ENCODE peak calls at places on chromosome 9, in nine cellular contexts. K is head of caudate nucleus; F is NCI-H69; N is SW480; V is B cell; T is tibial artery; O is body of pancreas; G is NCI-H1436; I is CD4-positive, CD25-positive, alpha-beta regulatory T cell. S is an unnamed sample.

GRCh38 chr9:99060621-99061020 is 44.3 kb upstream of the TGFBR1 start:
- DNase-seq in O (no peak), T (no peak), F (no peak), N (no peak), I (no peak), V (no peak), G (no peak), K (no peak), S (no peak)

GRCh38 chr9:129259373-129259772 is 81.3 kb upstream of the IER5L start:
- DNase-seq in G (no peak), F (no peak), I (no peak), O (no peak), K (no peak), T (no peak), N (no peak), V (no peak), S (no peak)

GRCh38 chr9:82934949-82935348 is 128.0 kb downstream of the RASEF start:
- DNase-seq in T (no peak), I (no peak), N (peak), G (no peak), K (no peak), O (peak), F (peak), V (no peak), S (no peak)

GRCh38 chr9:13665418-13666066 is 386.1 kb upstream of the MPDZ start:
- DNase-seq in K (no peak), T (no peak), N (peak), I (no peak), F (no peak), V (no peak), O (no peak), G (no peak), S (no peak)

GRCh38 chr9:117825609-117826347 is 121.6 kb downstream of the TLR4 start:
- DNase-seq in K (no peak), O (no peak), F (no peak), T (no peak), I (peak), V (peak), N (peak), G (no peak), S (no peak)

GRCh38 chr9:121784706-121785426 is 133.4 kb downstream of the DAB2IP start:
- DNase-seq in F (peak), N (no peak), O (no peak), I (no peak), V (no peak), G (no peak), K (no peak), T (no peak), S (no peak)

GRCh38 chr9:69946800-69947437 is 96.7 kb upstream of the MAMDC2 start:
- DNase-seq in T (no peak), F (peak), N (peak), O (no peak), V (no peak), G (no peak), I (no peak), K (no peak), S (no peak)

GRCh38 chr9:98429613-98430012 is 174.2 kb upstream of the TBC1D2 start:
- DNase-seq in F (peak), V (no peak), N (peak), K (no peak), O (no peak), G (no peak), T (no peak), I (no peak), S (no peak)

GRCh38 chr9:18745710-18746109 is 271.8 kb downstream of the ADAMTSL1 start:
- DNase-seq in F (no peak), N (no peak), I (no peak), O (no peak), G (no peak), T (no peak), K (no peak), V (no peak), S (no peak)

GRCh38 chr9:81379655-81380054 is 309.7 kb downstream of the TLE1 start:
- DNase-seq in V (no peak), O (no peak), F (no peak), I (no peak), N (no peak), T (no peak), K (no peak), G (no peak), S (no peak)

GRCh38 chr9:103304797-103305196 is 309.7 kb downstream of the CYLC2 start:
- DNase-seq in G (no peak), V (no peak), O (no peak), I (no peak), T (no peak), N (peak), F (no peak), K (no peak), S (no peak)

GRCh38 chr9:129497064-129497836 is 123.7 kb downstream of the C9orf50 start:
- DNase-seq in O (peak), V (no peak), K (peak), G (peak), N (no peak), I (no peak), F (peak), T (peak), S (no peak)

GRCh38 chr9:120408680-120409258 is 171.2 kb downstream of the CDK5RAP2 start:
- DNase-seq in V (no peak), K (no peak), N (no peak), F (peak), I (no peak), T (no peak), G (no peak), O (no peak), S (no peak)

GRCh38 chr9:86287013-86287412 is 4.7 kb upstream of the ISCA1 start:
- DNase-seq in G (no peak), K (no peak), I (no peak), N (peak), F (peak), V (no peak), O (no peak), T (no peak), S (no peak)

GRCh38 chr9:3677541-3677940 is 151.7 kb upstream of the RFX3 start:
- DNase-seq in F (no peak), V (no peak), O (no peak), G (no peak), I (no peak), T (no peak), K (no peak), N (no peak), S (no peak)

GRCh38 chr9:129406278-129407225 is 214.3 kb downstream of the C9orf50 start:
- DNase-seq in V (no peak), G (no peak), T (no peak), K (no peak), F (peak), O (no peak), I (no peak), N (peak), S (no peak)

GRCh38 chr9:104775574-104775936 is 11.6 kb downstream of the NIPSNAP3B start:
- DNase-seq in O (no peak), I (no peak), F (no peak), T (no peak), N (no peak), G (no peak), K (no peak), V (no peak), S (no peak)

GRCh38 chr9:69996947-69997346 is 46.7 kb upstream of the MAMDC2 start:
- DNase-seq in O (no peak), G (peak), N (no peak), F (peak), T (no peak), V (no peak), I (no peak), K (no peak), S (no peak)